ENCODE peak calls at places on chromosomes 7 and 10, in eight cellular contexts. One of them, this sample, is unnamed.

GRCh38 chr7:18241543-18242231 is 214.0 kb upstream of the PRPS1L1 start:
- DNase-seq in HFF-Myc: no peak
- DNase-seq in MM.1S: no peak
- DNase-seq in left ventricle myocardium inferior: no peak
- DNase-seq in Peyer's patch: no peak
- DNase-seq in CD8-positive, alpha-beta T cell: no peak
- DNase-seq in lower leg skin: no peak
- DNase-seq in kidney epithelial cell: no peak
- DNase-seq in this sample: no peak

GRCh38 chr10:131676448-131676847 is 224.4 kb upstream of the PPP2R2D start:
- DNase-seq in HFF-Myc: no peak
- DNase-seq in MM.1S: no peak
- DNase-seq in Peyer's patch: peak
- DNase-seq in left ventricle myocardium inferior: no peak
- DNase-seq in kidney epithelial cell: no peak
- DNase-seq in CD8-positive, alpha-beta T cell: no peak
- DNase-seq in lower leg skin: no peak
- DNase-seq in this sample: no peak

GRCh38 chr10:100728928-100729876 is 16.2 kb upstream of the PAX2 start:
- DNase-seq in Peyer's patch: no peak
- DNase-seq in CD8-positive, alpha-beta T cell: no peak
- DNase-seq in HFF-Myc: no peak
- DNase-seq in kidney epithelial cell: no peak
- DNase-seq in left ventricle myocardium inferior: no peak
- DNase-seq in MM.1S: no peak
- DNase-seq in lower leg skin: no peak
- DNase-seq in this sample: no peak

GRCh38 chr10:44864042-44864436 is 47.1 kb upstream of the TMEM72 start:
- DNase-seq in kidney epithelial cell: no peak
- DNase-seq in Peyer's patch: no peak
- DNase-seq in lower leg skin: no peak
- DNase-seq in HFF-Myc: no peak
- DNase-seq in MM.1S: no peak
- DNase-seq in CD8-positive, alpha-beta T cell: peak
- DNase-seq in left ventricle myocardium inferior: no peak
- DNase-seq in this sample: peak

GRCh38 chr7:15457959-15458955 is 103.6 kb downstream of the AGMO start:
- DNase-seq in MM.1S: no peak
- DNase-seq in HFF-Myc: no peak
- DNase-seq in lower leg skin: no peak
- DNase-seq in left ventricle myocardium inferior: no peak
- DNase-seq in kidney epithelial cell: no peak
- DNase-seq in CD8-positive, alpha-beta T cell: no peak
- DNase-seq in Peyer's patch: no peak
- DNase-seq in this sample: no peak

GRCh38 chr7:6530626-6531491 is 20.4 kb downstream of the GRID2IP start:
- DNase-seq in CD8-positive, alpha-beta T cell: peak
- DNase-seq in kidney epithelial cell: no peak
- DNase-seq in MM.1S: peak
- DNase-seq in lower leg skin: no peak
- DNase-seq in left ventricle myocardium inferior: no peak
- DNase-seq in Peyer's patch: no peak
- DNase-seq in HFF-Myc: no peak
- DNase-seq in this sample: no peak

GRCh38 chr10:71213761-71214440 is 1.5 kb downstream of the UNC5B start:
- DNase-seq in MM.1S: no peak
- DNase-seq in HFF-Myc: no peak
- DNase-seq in kidney epithelial cell: no peak
- DNase-seq in CD8-positive, alpha-beta T cell: no peak
- DNase-seq in left ventricle myocardium inferior: no peak
- DNase-seq in Peyer's patch: no peak
- DNase-seq in lower leg skin: no peak
- DNase-seq in this sample: no peak

GRCh38 chr7:93890041-93890463 is 501 bp downstream of the TFPI2 start:
- DNase-seq in Peyer's patch: no peak
- DNase-seq in kidney epithelial cell: no peak
- DNase-seq in CD8-positive, alpha-beta T cell: no peak
- DNase-seq in left ventricle myocardium inferior: no peak
- DNase-seq in MM.1S: peak
- DNase-seq in HFF-Myc: no peak
- DNase-seq in lower leg skin: no peak
- DNase-seq in this sample: no peak

GRCh38 chr7:45105588-45106188 is 5.8 kb downstream of the TBRG4 start:
- DNase-seq in lower leg skin: no peak
- DNase-seq in HFF-Myc: no peak
- DNase-seq in left ventricle myocardium inferior: no peak
- DNase-seq in kidney epithelial cell: no peak
- DNase-seq in Peyer's patch: no peak
- DNase-seq in MM.1S: no peak
- DNase-seq in CD8-positive, alpha-beta T cell: no peak
- DNase-seq in this sample: no peak

GRCh38 chr10:131729938-131730660 is 170.7 kb upstream of the PPP2R2D start:
- DNase-seq in lower leg skin: no peak
- DNase-seq in left ventricle myocardium inferior: no peak
- DNase-seq in MM.1S: no peak
- DNase-seq in kidney epithelial cell: no peak
- DNase-seq in Peyer's patch: no peak
- DNase-seq in CD8-positive, alpha-beta T cell: no peak
- DNase-seq in HFF-Myc: no peak
- DNase-seq in this sample: no peak

GRCh38 chr10:114638874-114639625 is 19.0 kb downstream of the ABLIM1 start:
- DNase-seq in HFF-Myc: peak
- DNase-seq in Peyer's patch: no peak
- DNase-seq in left ventricle myocardium inferior: no peak
- DNase-seq in CD8-positive, alpha-beta T cell: no peak
- DNase-seq in kidney epithelial cell: peak
- DNase-seq in MM.1S: no peak
- DNase-seq in lower leg skin: no peak
- DNase-seq in this sample: no peak

GRCh38 chr7:24715661-24716479 is 41.4 kb downstream of the GSDME start:
- DNase-seq in lower leg skin: peak
- DNase-seq in MM.1S: peak
- DNase-seq in left ventricle myocardium inferior: no peak
- DNase-seq in CD8-positive, alpha-beta T cell: no peak
- DNase-seq in kidney epithelial cell: no peak
- DNase-seq in Peyer's patch: no peak
- DNase-seq in HFF-Myc: peak
- DNase-seq in this sample: peak

GRCh38 chr7:19982841-19983835 is 209.7 kb upstream of the TMEM196 start:
- DNase-seq in MM.1S: peak
- DNase-seq in kidney epithelial cell: no peak
- DNase-seq in HFF-Myc: no peak
- DNase-seq in lower leg skin: peak
- DNase-seq in left ventricle myocardium inferior: no peak
- DNase-seq in Peyer's patch: no peak
- DNase-seq in CD8-positive, alpha-beta T cell: no peak
- DNase-seq in this sample: no peak

GRCh38 chr10:26478061-26478460 is 39.9 kb downstream of the APBB1IP start:
- DNase-seq in kidney epithelial cell: no peak
- DNase-seq in HFF-Myc: no peak
- DNase-seq in lower leg skin: no peak
- DNase-seq in MM.1S: no peak
- DNase-seq in CD8-positive, alpha-beta T cell: no peak
- DNase-seq in Peyer's patch: no peak
- DNase-seq in left ventricle myocardium inferior: no peak
- DNase-seq in this sample: no peak

GRCh38 chr10:31706921-31707571 is 221.6 kb downstream of the ARHGAP12 start:
- DNase-seq in CD8-positive, alpha-beta T cell: no peak
- DNase-seq in MM.1S: no peak
- DNase-seq in kidney epithelial cell: no peak
- DNase-seq in Peyer's patch: no peak
- DNase-seq in left ventricle myocardium inferior: peak
- DNase-seq in HFF-Myc: no peak
- DNase-seq in lower leg skin: no peak
- DNase-seq in this sample: no peak

GRCh38 chr10:31707578-31708411 is 220.8 kb downstream of the ARHGAP12 start:
- DNase-seq in lower leg skin: peak
- DNase-seq in MM.1S: peak
- DNase-seq in CD8-positive, alpha-beta T cell: peak
- DNase-seq in HFF-Myc: peak
- DNase-seq in kidney epithelial cell: peak
- DNase-seq in Peyer's patch: no peak
- DNase-seq in left ventricle myocardium inferior: peak
- DNase-seq in this sample: no peak

GRCh38 chr10:31708513-31708912 is 220.1 kb downstream of the ARHGAP12 start:
- DNase-seq in kidney epithelial cell: no peak
- DNase-seq in HFF-Myc: no peak
- DNase-seq in lower leg skin: no peak
- DNase-seq in CD8-positive, alpha-beta T cell: no peak
- DNase-seq in MM.1S: no peak
- DNase-seq in Peyer's patch: no peak
- DNase-seq in left ventricle myocardium inferior: no peak
- DNase-seq in this sample: no peak

GRCh38 chr10:31704195-31704594 is 224.4 kb downstream of the ARHGAP12 start:
- DNase-seq in lower leg skin: peak
- DNase-seq in CD8-positive, alpha-beta T cell: no peak
- DNase-seq in Peyer's patch: no peak
- DNase-seq in left ventricle myocardium inferior: no peak
- DNase-seq in HFF-Myc: no peak
- DNase-seq in kidney epithelial cell: no peak
- DNase-seq in MM.1S: no peak
- DNase-seq in this sample: no peak

DNA sequence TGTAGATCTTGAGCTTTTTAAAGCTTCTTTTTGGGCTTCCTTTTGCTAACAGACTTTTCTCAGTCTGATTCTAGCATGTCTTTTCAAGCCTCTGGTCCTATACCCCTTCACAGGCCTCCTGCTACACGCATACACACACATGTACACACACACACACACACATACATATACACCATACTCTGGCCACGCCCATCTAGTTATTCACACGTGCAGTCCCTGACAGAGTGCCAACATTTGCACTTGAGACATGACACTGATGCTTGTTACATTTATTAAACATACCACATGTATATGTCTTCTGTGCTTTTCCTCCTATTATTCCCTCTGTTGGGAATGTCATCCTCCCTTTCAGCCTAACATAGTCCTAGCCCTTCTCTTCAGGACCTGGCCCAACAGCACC is 222.2 kb downstream of the ARHGAP12 start:
- DNase-seq in left ventricle myocardium inferior: no peak
- DNase-seq in CD8-positive, alpha-beta T cell: no peak
- DNase-seq in Peyer's patch: no peak
- DNase-seq in lower leg skin: no peak
- DNase-seq in HFF-Myc: no peak
- DNase-seq in MM.1S: no peak
- DNase-seq in kidney epithelial cell: no peak
- DNase-seq in this sample: no peak
- H3K4me3 ChIP-seq in left ventricle myocardium inferior: peak
- H3K4me3 ChIP-seq in CD8-positive, alpha-beta T cell: no peak
- H3K4me3 ChIP-seq in Peyer's patch: no peak
- H3K4me3 ChIP-seq in lower leg skin: no peak
- H3K4me3 ChIP-seq in HFF-Myc: no peak
- H3K4me3 ChIP-seq in MM.1S: no peak
- H3K4me3 ChIP-seq in kidney epithelial cell: no peak
- H3K4me3 ChIP-seq in this sample: no peak

DNA sequence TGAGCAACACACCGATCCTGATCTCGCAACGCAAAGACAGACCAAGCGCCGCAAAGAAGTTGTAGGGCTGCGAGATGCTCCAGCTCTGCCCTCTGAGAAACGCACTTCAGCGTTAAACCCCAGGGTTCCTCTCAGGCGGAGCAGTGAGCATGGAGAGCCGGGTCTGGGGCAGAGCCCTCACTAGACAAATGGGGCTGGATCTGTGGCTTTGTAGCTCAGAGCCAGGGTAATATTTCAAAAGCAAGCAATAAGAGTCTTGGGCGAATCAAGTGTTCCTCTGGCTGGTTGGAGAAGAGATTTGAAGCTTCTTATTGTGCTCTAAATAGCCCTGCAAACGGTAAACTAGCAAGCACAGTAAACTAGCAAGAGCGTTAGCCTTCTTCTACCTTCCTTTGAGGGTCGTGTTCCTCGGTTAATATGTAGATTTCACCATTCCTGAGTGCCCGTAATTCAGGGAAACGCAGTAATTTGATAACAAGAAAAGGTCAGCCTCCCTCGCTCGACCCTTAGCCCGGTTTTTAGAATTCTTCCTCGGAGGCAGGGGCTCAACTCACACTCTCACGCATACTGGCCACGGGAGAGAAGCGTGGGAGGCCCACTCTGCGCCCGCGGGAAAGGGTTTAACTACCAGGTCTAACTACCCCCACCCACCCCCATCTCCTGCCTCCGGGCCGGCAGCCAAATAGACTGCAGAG is 6.7 kb downstream of the SKAP2 start:
- DNase-seq in MM.1S: no peak
- DNase-seq in CD8-positive, alpha-beta T cell: no peak
- DNase-seq in left ventricle myocardium inferior: no peak
- DNase-seq in lower leg skin: no peak
- DNase-seq in HFF-Myc: no peak
- DNase-seq in kidney epithelial cell: no peak
- DNase-seq in Peyer's patch: peak
- DNase-seq in this sample: no peak
- H3K4me3 ChIP-seq in MM.1S: no peak
- H3K4me3 ChIP-seq in CD8-positive, alpha-beta T cell: no peak
- H3K4me3 ChIP-seq in left ventricle myocardium inferior: peak
- H3K4me3 ChIP-seq in lower leg skin: no peak
- H3K4me3 ChIP-seq in HFF-Myc: no peak
- H3K4me3 ChIP-seq in kidney epithelial cell: peak
- H3K4me3 ChIP-seq in Peyer's patch: peak
- H3K4me3 ChIP-seq in this sample: no peak

GRCh38 chr7:98105942-98106544 is 619 bp upstream of the LMTK2 start:
- DNase-seq in left ventricle myocardium inferior: no peak
- DNase-seq in HFF-Myc: no peak
- DNase-seq in Peyer's patch: peak
- DNase-seq in MM.1S: no peak
- DNase-seq in lower leg skin: peak
- DNase-seq in CD8-positive, alpha-beta T cell: peak
- DNase-seq in kidney epithelial cell: no peak
- DNase-seq in this sample: no peak
- H3K4me3 ChIP-seq in left ventricle myocardium inferior: no peak
- H3K4me3 ChIP-seq in HFF-Myc: no peak
- H3K4me3 ChIP-seq in Peyer's patch: no peak
- H3K4me3 ChIP-seq in MM.1S: no peak
- H3K4me3 ChIP-seq in lower leg skin: no peak
- H3K4me3 ChIP-seq in CD8-positive, alpha-beta T cell: no peak
- H3K4me3 ChIP-seq in kidney epithelial cell: no peak
- H3K4me3 ChIP-seq in this sample: peak

GRCh38 chr10:129963831-129964501 is at the start of gene EBF3:
- DNase-seq in lower leg skin: peak
- DNase-seq in MM.1S: no peak
- DNase-seq in HFF-Myc: no peak
- DNase-seq in CD8-positive, alpha-beta T cell: peak
- DNase-seq in Peyer's patch: no peak
- DNase-seq in left ventricle myocardium inferior: peak
- DNase-seq in kidney epithelial cell: no peak
- DNase-seq in this sample: peak

GRCh38 chr10:129964611-129965417 is 740 bp upstream of the EBF3 start:
- DNase-seq in HFF-Myc: no peak
- DNase-seq in CD8-positive, alpha-beta T cell: no peak
- DNase-seq in kidney epithelial cell: no peak
- DNase-seq in lower leg skin: peak
- DNase-seq in Peyer's patch: no peak
- DNase-seq in left ventricle myocardium inferior: no peak
- DNase-seq in MM.1S: no peak
- DNase-seq in this sample: peak

GRCh38 chr10:129962558-129963075 is 1.5 kb downstream of the EBF3 start:
- DNase-seq in kidney epithelial cell: no peak
- DNase-seq in HFF-Myc: no peak
- DNase-seq in lower leg skin: no peak
- DNase-seq in MM.1S: no peak
- DNase-seq in Peyer's patch: no peak
- DNase-seq in left ventricle myocardium inferior: no peak
- DNase-seq in CD8-positive, alpha-beta T cell: no peak
- DNase-seq in this sample: peak

GRCh38 chr10:129962092-129962494 is 2.0 kb downstream of the EBF3 start:
- DNase-seq in left ventricle myocardium inferior: no peak
- DNase-seq in kidney epithelial cell: no peak
- DNase-seq in MM.1S: no peak
- DNase-seq in HFF-Myc: no peak
- DNase-seq in lower leg skin: no peak
- DNase-seq in Peyer's patch: no peak
- DNase-seq in CD8-positive, alpha-beta T cell: no peak
- DNase-seq in this sample: no peak

GRCh38 chr10:129963076-129963830 is 821 bp downstream of the EBF3 start:
- DNase-seq in lower leg skin: no peak
- DNase-seq in kidney epithelial cell: no peak
- DNase-seq in HFF-Myc: no peak
- DNase-seq in MM.1S: no peak
- DNase-seq in left ventricle myocardium inferior: no peak
- DNase-seq in CD8-positive, alpha-beta T cell: no peak
- DNase-seq in Peyer's patch: no peak
- DNase-seq in this sample: peak
- H3K4me3 ChIP-seq in lower leg skin: peak
- H3K4me3 ChIP-seq in kidney epithelial cell: no peak
- H3K4me3 ChIP-seq in HFF-Myc: peak
- H3K4me3 ChIP-seq in MM.1S: no peak
- H3K4me3 ChIP-seq in left ventricle myocardium inferior: peak
- H3K4me3 ChIP-seq in CD8-positive, alpha-beta T cell: peak
- H3K4me3 ChIP-seq in Peyer's patch: peak
- H3K4me3 ChIP-seq in this sample: peak